ENCODE peak calls at places on chromosomes 12 and 14, in nine cellular contexts. M, U, E, N, Y, G, K, A and X are unnamed samples.

GRCh38 chr14:38212996-38213395 is 5.3 kb downstream of the SSTR1 start:
- DNase-seq in M (peak), U (no peak), E (no peak), N (no peak), Y (peak), G (no peak), K (no peak), A (no peak), X (no peak)

GRCh38 chr12:90569685-90570084 is 385.3 kb downstream of the CCER1 start:
- DNase-seq in M (no peak), U (no peak), E (no peak), N (no peak), Y (no peak), G (no peak), K (no peak), A (no peak), X (no peak)

GRCh38 chr14:30299915-30300314 is 259.0 kb upstream of the G2E3 start:
- DNase-seq in M (no peak), U (no peak), E (no peak), N (no peak), Y (no peak), G (no peak), K (no peak), A (no peak), X (no peak)

GRCh38 chr12:62291888-62292760 is 31.9 kb downstream of the USP15 start:
- DNase-seq in M (no peak), U (no peak), E (no peak), N (no peak), Y (no peak), G (peak), K (no peak), A (no peak), X (no peak)

GRCh38 chr14:34715108-34715863 is 893 bp upstream of the CFL2 start:
- DNase-seq in M (no peak), U (no peak), E (no peak), N (no peak), Y (peak), G (no peak), K (no peak), A (no peak), X (no peak)

GRCh38 chr12:103677341-103677740 is 90.3 kb downstream of the STAB2 start:
- DNase-seq in M (no peak), U (no peak), E (no peak), N (no peak), Y (no peak), G (no peak), K (peak), A (no peak), X (no peak)

GRCh38 chr12:111436266-111436665 is 30.5 kb downstream of the SH2B3 start:
- DNase-seq in M (no peak), U (no peak), E (no peak), N (no peak), Y (no peak), G (no peak), K (peak), A (no peak), X (no peak)

GRCh38 chr12:110619534-110619953 is 5.6 kb downstream of the TCTN1 start:
- DNase-seq in M (no peak), U (no peak), E (peak), N (no peak), Y (no peak), G (no peak), K (no peak), A (no peak), X (no peak)

GRCh38 chr12:105409881-105410471 is 79.5 kb downstream of the C12orf75 start:
- DNase-seq in M (no peak), U (no peak), E (no peak), N (no peak), Y (peak), G (peak), K (peak), A (peak), X (no peak)

GRCh38 chr12:51383281-51383905 is 7.8 kb downstream of the GALNT6 start:
- DNase-seq in M (no peak), U (no peak), E (peak), N (no peak), Y (no peak), G (no peak), K (no peak), A (no peak), X (no peak)

GRCh38 chr14:98466807-98467206 is 805.2 kb downstream of the BCL11B start:
- DNase-seq in M (peak), U (no peak), E (no peak), N (no peak), Y (peak), G (no peak), K (no peak), A (no peak), X (no peak)

GRCh38 chr14:71726639-71727085 is 205.6 kb upstream of the RGS6 start:
- DNase-seq in M (no peak), U (no peak), E (no peak), N (no peak), Y (no peak), G (no peak), K (no peak), A (no peak), X (no peak)

GRCh38 chr12:94458882-94459772 is 540 bp downstream of the CEP83 start:
- DNase-seq in M (peak), U (no peak), E (no peak), N (no peak), Y (peak), G (no peak), K (peak), A (no peak), X (no peak)

GRCh38 chr14:61025239-61026223 is 44.5 kb downstream of the SLC38A6 start:
- DNase-seq in M (peak), U (peak), E (peak), N (peak), Y (peak), G (peak), K (peak), A (peak), X (peak)

GRCh38 chr14:59844414-59844813 is 26.2 kb downstream of the RTN1 start:
- DNase-seq in M (no peak), U (no peak), E (no peak), N (no peak), Y (no peak), G (no peak), K (no peak), A (no peak), X (no peak)

GRCh38 chr12:15227004-15227679 is 5.9 kb upstream of the RERG start:
- DNase-seq in M (no peak), U (peak), E (peak), N (peak), Y (peak), G (peak), K (peak), A (peak), X (no peak)
- TF ChIP-seq CTCF in M (peak), U (peak), E (peak), N (peak), Y (peak), G (peak), K (peak), A (peak), X (peak)

DNA sequence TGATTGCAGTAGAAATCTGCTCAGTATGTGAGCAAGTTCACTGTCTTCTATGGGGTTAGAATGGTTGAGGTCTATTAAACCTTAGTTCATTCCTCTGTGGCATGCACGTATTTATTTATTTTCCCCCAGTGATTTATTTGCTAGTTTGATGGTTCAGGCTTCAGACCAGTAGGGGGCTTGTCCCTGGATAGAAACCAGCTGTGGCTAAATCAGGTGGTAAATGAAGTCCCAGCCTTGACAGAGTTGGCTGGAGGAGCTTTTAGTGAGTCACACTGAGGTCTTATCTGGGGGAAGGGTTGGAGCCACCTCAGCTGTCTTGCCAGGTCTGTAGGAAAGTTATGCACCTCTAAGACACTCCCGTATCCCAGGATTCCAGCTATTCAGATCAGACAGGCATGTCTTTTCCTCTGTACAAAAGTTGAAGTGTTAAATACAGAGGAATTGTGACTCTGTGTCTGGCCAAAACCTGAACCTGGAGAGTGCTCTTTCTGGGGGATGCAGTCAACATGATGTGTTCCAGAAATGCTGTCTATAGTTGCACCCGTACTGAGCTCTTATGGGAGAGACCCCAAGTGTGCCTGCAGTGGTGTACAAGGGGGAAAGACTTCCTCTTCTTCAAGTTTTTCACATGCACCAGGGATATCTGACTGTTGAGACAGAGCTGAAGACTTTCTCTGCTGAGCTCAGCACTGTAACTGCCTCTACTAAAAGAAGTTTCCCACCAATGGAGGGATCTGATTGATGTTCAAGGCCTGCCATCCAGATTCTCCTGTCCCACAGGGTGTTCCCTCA is 1322.1 kb downstream of the TMEM121 start:
- DNase-seq in M (no peak), U (no peak), E (peak), N (no peak), Y (no peak), G (peak), K (no peak), A (no peak), X (no peak)
- TF ChIP-seq CTCF in M (no peak), U (no peak), E (peak), N (no peak), Y (no peak), G (peak), K (no peak), A (no peak), X (peak)

GRCh38 chr14:49598479-49599301 is at the start of gene LRR1:
- DNase-seq in M (peak), U (peak), E (peak), N (peak), Y (peak), G (peak), K (peak), A (peak), X (peak)
- TF ChIP-seq CTCF in M (peak), U (no peak), E (no peak), N (peak), Y (no peak), G (no peak), K (no peak), A (no peak), X (no peak)

DNA sequence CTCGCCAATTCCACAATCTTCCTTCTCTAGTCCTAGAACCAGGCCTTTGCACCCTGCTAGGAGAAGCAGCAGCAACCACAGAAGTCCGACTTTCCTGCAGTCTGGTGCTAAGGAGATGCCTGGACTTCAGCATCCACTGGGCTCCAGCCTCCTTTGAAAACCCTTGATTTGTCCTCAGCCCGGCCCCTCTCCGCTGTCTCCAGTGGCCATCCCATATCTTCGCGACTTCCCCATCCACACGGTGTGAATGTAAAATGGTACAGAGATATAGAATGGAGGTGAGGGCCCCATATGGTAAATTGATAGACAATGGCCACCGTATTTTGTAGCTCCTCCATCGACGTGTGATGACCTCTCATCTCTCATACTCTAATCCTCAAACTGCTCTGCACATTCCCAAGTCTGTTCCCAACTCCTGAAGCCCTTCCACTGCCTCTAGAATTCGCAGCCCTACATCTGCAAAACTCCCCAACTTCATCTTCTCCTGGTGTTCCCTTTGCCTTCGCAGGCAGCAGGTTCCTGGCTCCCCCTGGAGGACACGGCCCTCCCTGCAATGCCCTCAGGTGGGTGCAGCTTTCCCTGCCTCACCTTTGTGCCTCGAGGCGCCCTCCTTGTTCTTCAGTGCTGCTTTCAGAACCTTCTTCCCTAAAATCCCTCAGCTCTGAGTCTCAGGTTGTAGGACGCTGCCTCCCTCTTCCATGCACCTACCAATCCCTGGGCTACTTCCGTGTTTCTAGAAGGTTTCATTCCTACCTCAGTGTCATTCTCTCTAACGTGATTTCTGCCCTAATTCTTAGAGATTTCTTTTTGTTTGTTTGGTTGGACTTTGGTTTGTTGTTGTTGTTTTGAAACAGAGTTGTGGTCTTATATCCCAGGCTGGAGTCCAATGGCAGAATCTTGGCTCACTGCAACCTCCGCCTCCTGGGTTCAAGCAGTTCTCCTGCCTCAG is 36.7 kb downstream of the TMBIM6 start:
- DNase-seq in M (no peak), U (peak), E (peak), N (peak), Y (peak), G (peak), K (peak), A (no peak), X (no peak)
- TF ChIP-seq CTCF in M (peak), U (peak), E (peak), N (peak), Y (peak), G (peak), K (peak), A (peak), X (peak)

DNA sequence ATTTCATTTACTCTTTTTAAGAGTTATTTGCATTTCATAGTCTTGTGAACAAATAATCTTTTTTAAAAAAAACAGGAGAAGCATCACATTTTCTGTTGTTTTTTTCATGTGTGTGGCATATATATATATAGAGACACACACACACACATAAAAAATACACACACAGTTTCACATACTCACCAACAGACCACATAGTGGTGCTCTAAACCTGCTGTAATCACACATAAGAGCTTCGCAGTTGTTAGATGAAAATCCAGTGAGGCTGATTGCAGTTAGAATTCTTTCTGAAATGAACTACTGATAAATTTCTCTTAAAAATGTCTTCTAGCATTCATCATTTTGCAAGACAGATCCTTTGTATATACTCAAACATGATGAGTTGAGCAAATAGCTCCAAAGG is 434.2 kb upstream of the STXBP6 start:
- DNase-seq in M (no peak), U (no peak), E (no peak), N (no peak), Y (no peak), G (no peak), K (no peak), A (no peak), X (no peak)
- TF ChIP-seq CTCF in M (no peak), U (no peak), E (no peak), N (no peak), Y (no peak), G (no peak), K (no peak), A (no peak), X (no peak)

GRCh38 chr12:88642675-88643431 is 62.6 kb upstream of the KITLG start:
- DNase-seq in M (no peak), U (no peak), E (no peak), N (no peak), Y (no peak), G (no peak), K (no peak), A (no peak), X (no peak)
- TF ChIP-seq CTCF in M (no peak), U (no peak), E (no peak), N (no peak), Y (no peak), G (no peak), K (no peak), A (no peak), X (no peak)

GRCh38 chr12:57765003-57765697 is 1.7 kb downstream of the CYP27B1 start:
- DNase-seq in M (no peak), U (no peak), E (peak), N (no peak), Y (no peak), G (peak), K (peak), A (peak), X (no peak)
- TF ChIP-seq CTCF in M (peak), U (peak), E (peak), N (no peak), Y (peak), G (peak), K (no peak), A (no peak), X (peak)